ENCODE peak calls at places on chromosomes 13 and 19, in five cellular contexts. P is omental fat pad, Q is HTR-8/SVneo, E is amniotic epithelial cell, W is activated T-cell treated with anti-CD3 and anti-CD28 coated beads for 48 hours. U is an unnamed sample.
A peak's percentile ranks its signal among the peaks of the same experiment; 100 is the strongest.

GRCh38 chr13:23934481-23934880 is 37.2 kb upstream of the C1QTNF9B start:
- DNase-seq in P (no peak), Q (peak; percentile 29), E (no peak), W (no peak), U (no peak)

GRCh38 chr19:29014857-29015436 is 198.0 kb downstream of the UQCRFS1 start:
- DNase-seq in P (no peak), Q (no peak), E (no peak), W (no peak), U (no peak)

GRCh38 chr19:9070066-9070465 is 16.8 kb upstream of the OR1M1 start:
- DNase-seq in P (no peak), Q (no peak), E (no peak), W (no peak), U (no peak)

GRCh38 chr13:33560722-33561121 is 257.2 kb upstream of the RFC3 start:
- DNase-seq in P (no peak), Q (no peak), E (peak; percentile 9), W (no peak), U (no peak)

GRCh38 chr13:38348890-38349289 is 761 bp upstream of the UFM1 start:
- DNase-seq in P (no peak), Q (no peak), E (peak; percentile 20), W (peak; percentile 6), U (no peak)

GRCh38 chr13:44867825-44868224 is 121.4 kb downstream of the NUFIP1 start:
- DNase-seq in P (no peak), Q (no peak), E (no peak), W (no peak), U (no peak)

GRCh38 chr19:49456351-49456750 is 3.3 kb downstream of the ALDH16A1 start:
- DNase-seq in P (no peak), Q (no peak), E (no peak), W (no peak), U (no peak)

GRCh38 chr13:84191199-84191598 is 308.9 kb upstream of the SLITRK1 start:
- DNase-seq in P (no peak), Q (no peak), E (no peak), W (no peak), U (no peak)

GRCh38 chr19:7975037-7975436 is 30.4 kb downstream of the ELAVL1 start:
- DNase-seq in P (no peak), Q (no peak), E (no peak), W (no peak), U (no peak)

GRCh38 chr13:85828094-85828684 is 29.0 kb upstream of the SLITRK6 start:
- DNase-seq in P (no peak), Q (peak; percentile 5), E (peak; percentile 9), W (no peak), U (no peak)

GRCh38 chr13:112729408-112729807 is 39.6 kb downstream of the ATP11A start:
- DNase-seq in P (no peak), Q (no peak), E (peak; percentile 55), W (no peak), U (no peak)

GRCh38 chr13:24709186-24709913 is 29.1 kb downstream of the ATP12A start:
- DNase-seq in P (no peak), Q (no peak), E (no peak), W (peak; percentile 61), U (no peak)

GRCh38 chr19:1360818-1361461 is 22.8 kb upstream of the NDUFS7 start:
- DNase-seq in P (no peak), Q (no peak), E (peak; percentile 85), W (no peak), U (no peak)

GRCh38 chr19:19081642-19082151 is 17.9 kb downstream of the SLC25A42 start:
- DNase-seq in P (no peak), Q (no peak), E (no peak), W (no peak), U (no peak)

GRCh38 chr19:16605115-16605514 is 22.9 kb downstream of the MED26 start:
- DNase-seq in P (no peak), Q (no peak), E (no peak), W (no peak), U (no peak)

GRCh38 chr19:45568732-45569131 is 15.9 kb downstream of the OPA3 start:
- DNase-seq in P (no peak), Q (no peak), E (peak; percentile 73), W (no peak), U (no peak)

GRCh38 chr13:70043685-70044084 is 63.9 kb upstream of the ATXN8OS start:
- DNase-seq in P (no peak), Q (no peak), E (no peak), W (no peak), U (no peak)

GRCh38 chr13:40982772-40983171 is 36.3 kb downstream of the ELF1 start:
- DNase-seq in P (no peak), Q (no peak), E (peak; percentile 81), W (no peak), U (no peak)

GRCh38 chr19:6652214-6653094 is 17.5 kb downstream of the TNFSF14 start:
- DNase-seq in P (no peak), Q (no peak), E (no peak), W (no peak), U (no peak)

GRCh38 chr13:47997384-47997783 is 3.7 kb downstream of the SUCLA2 start:
- DNase-seq in P (no peak), Q (no peak), E (no peak), W (no peak), U (no peak)

GRCh38 chr13:24865158-24865557 is 101.2 kb downstream of the RNF17 start:
- DNase-seq in P (no peak), Q (no peak), E (peak; percentile 17), W (no peak), U (no peak)

GRCh38 chr13:51151463-51151862 is 40.4 kb upstream of the C13orf42 start:
- DNase-seq in P (no peak), Q (no peak), E (no peak), W (no peak), U (no peak)

GRCh38 chr19:53868091-53868891 is 608 bp downstream of the MYADM start:
- DNase-seq in P (no peak), Q (peak; percentile 69), E (peak; percentile 69), W (no peak), U (peak; percentile 58)

GRCh38 chr13:100808330-100808729 is 133.7 kb upstream of the TMTC4 start:
- DNase-seq in P (no peak), Q (no peak), E (no peak), W (no peak), U (no peak)

U was measured in 8988T.